ENCODE peak calls at places on chromosome 16, in four cellular contexts. L is OCI-LY7, P is cardiac muscle cell, W is tibial nerve. N is an unnamed sample. For H3K4me1, the result is how much of the 10 kb centered on the place peaks cover.

GRCh38 chr16:87563714-87564523 is 38.4 kb upstream of the JPH3 start:
- DNase-seq in L (no peak), P (no peak), W (no peak), N (no peak)

GRCh38 chr16:57938936-57939871 is 31.7 kb downstream of the CNGB1 start:
- DNase-seq in P (peak), W (peak), L (no peak), N (peak)

GRCh38 chr16:25063865-25064264 is 47.7 kb upstream of the LCMT1 start:
- DNase-seq in L (no peak), W (no peak), P (peak), N (peak)

GRCh38 chr16:76970087-76970744 is 220.8 kb upstream of the MON1B start:
- DNase-seq in P (peak), L (no peak), W (no peak), N (no peak)

GRCh38 chr16:31347445-31347844 is 7.5 kb upstream of the ITGAX start:
- DNase-seq in L (no peak), W (no peak), P (no peak), N (no peak)

GRCh38 chr16:87216148-87216823 is 100.9 kb downstream of the C16orf95 start:
- DNase-seq in W (peak), L (no peak), P (no peak), N (no peak)

GRCh38 chr16:56042416-56042815 is 148.9 kb upstream of the GNAO1 start:
- DNase-seq in W (no peak), P (no peak), L (no peak), N (no peak)

GRCh38 chr16:31386157-31386984 is 6.8 kb upstream of the ITGAD start:
- DNase-seq in W (no peak), P (peak), L (no peak), N (no peak)

GRCh38 chr16:46690281-46691178 is 1.1 kb downstream of the ORC6 start:
- DNase-seq in P (peak), L (peak), W (no peak), N (no peak)

GRCh38 chr16:14405611-14406537 is 224.2 kb downstream of the PARN start:
- DNase-seq in W (no peak), L (peak), P (no peak), N (peak)

GRCh38 chr16:23252310-23252709 is 49.8 kb upstream of the SCNN1B start:
- DNase-seq in P (no peak), L (no peak), W (no peak), N (no peak)

DNA sequence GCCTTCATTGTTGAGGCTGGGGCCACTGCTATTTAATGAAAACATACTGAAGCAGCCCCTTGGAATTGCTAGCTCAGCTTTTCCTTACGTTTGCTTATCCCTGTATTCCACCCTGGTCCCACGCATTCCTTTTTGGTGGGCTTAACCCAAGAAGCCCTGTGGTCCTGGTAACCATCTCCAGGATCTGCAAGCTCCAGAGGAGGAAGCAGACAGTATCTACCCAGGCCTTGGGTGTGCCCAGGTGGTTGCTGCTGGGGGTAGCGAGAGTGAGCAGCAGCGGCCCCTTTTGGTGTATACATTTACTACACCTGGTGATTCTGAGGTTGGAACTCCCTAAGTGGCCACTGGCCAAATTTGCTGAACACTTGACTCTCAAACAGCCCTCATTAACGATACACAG is 97.7 kb downstream of the CBLN1 start:
- DNase-seq in L (peak), P (no peak), W (no peak), N (no peak)
- TF ChIP-seq CTCF in L (peak), P (no peak), W (no peak), N (peak)

DNA sequence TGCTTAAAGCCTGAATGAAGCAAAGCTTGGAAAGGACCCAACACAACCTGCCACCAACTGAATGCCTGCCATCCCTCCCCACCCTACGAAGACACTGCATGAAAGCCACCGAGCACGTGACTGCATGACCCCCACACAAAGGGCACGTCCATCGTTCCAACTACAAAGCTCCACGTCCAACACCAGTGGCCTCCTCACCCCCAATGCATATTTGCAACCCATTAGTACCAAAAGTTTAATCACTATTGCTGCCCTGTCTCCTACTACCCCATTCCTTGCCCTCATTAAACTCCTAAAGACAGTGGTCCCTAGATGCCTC is 43.4 kb downstream of the ANKRD11 start:
- DNase-seq in L (no peak), W (no peak), P (no peak), N (no peak)
- H3K4me1 ChIP-seq in L (half or more), W (half or more), P (half or more), N (half or more)

DNA sequence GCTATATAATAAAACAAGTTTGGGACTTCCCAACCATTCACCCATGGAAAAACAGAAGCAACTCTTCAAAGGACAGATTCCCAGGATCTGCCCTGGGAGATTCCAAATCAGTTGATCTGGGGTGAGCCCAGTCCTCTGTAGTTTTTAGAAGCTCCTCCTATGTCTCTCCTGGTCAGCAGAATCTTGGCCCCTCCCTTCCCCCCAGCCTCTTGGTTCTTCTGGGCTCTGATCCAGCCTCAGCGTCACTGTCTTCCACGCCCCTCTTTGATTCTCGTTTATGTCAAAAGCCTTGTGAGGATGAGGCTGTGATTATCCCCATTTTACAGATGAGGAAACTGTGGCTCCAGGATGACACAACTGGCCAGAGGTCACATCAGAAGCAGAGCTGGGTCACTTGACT is 903 bp upstream of the CDH5 start:
- DNase-seq in W (peak), P (peak), L (no peak), N (peak)
- H3K4me3 ChIP-seq in W (no peak), P (no peak), L (no peak), N (no peak)

GRCh38 chr16:8804313-8804712 is 6.7 kb downstream of the PMM2 start:
- DNase-seq in L (no peak), P (no peak), W (no peak), N (no peak)
- TF ChIP-seq CTCF in L (no peak), P (no peak), W (no peak), N (no peak)

GRCh38 chr16:17420821-17421220 is 49.9 kb downstream of the XYLT1 start:
- DNase-seq in L (no peak), W (no peak), P (no peak), N (no peak)

GRCh38 chr16:17423195-17423594 is 47.6 kb downstream of the XYLT1 start:
- DNase-seq in P (no peak), W (no peak), L (no peak), N (no peak)

GRCh38 chr16:17419266-17419665 is 51.5 kb downstream of the XYLT1 start:
- DNase-seq in W (no peak), P (no peak), L (no peak), N (no peak)

GRCh38 chr16:17426451-17426850 is 44.3 kb downstream of the XYLT1 start:
- DNase-seq in L (no peak), P (no peak), W (no peak), N (no peak)

DNA sequence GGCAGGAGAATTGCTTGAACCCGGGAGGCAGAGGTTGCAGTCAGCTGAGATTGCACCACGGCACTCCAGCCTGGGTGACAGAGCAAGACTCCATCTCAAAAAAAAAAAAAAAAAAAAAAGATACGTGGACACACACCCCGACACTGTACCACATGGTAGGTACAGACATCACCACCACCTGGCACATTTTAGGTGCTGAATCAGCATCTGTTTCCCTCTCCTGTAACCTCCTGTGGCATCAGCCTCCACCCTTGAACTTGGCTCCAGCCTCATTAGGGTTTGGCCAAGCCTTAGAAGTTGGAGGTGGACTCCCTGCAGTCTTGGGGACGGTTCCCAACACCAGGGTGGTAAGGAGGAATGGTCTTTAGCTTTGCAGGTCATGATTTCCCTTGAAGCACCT is 46.0 kb downstream of the XYLT1 start:
- DNase-seq in P (no peak), L (no peak), W (no peak), N (no peak)
- H3K4me1 ChIP-seq in P (under half), L (under half), W (under half), N (under half)

DNA sequence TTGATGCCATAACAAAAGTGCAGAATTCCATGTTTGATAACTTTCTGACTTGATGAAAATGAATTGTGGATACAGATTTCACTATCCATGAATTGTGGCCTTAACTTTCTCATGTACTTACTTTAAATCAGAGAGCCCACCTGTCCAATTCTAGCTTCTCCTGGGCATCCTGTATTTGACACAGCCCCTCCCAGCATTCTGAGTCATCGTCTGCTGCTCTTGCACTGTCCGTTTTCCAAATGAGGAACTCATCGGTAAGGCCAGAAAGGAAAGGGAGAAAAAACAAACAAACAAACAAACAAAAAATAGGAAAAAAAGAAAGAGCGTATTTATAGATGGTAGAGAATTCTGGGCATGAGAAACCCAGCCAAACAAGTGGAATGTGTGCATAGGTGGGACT is 361.6 kb downstream of the WWOX start:
- DNase-seq in W (no peak), L (no peak), P (no peak), N (no peak)
- H3K4me3 ChIP-seq in W (no peak), L (no peak), P (no peak), N (no peak)

DNA sequence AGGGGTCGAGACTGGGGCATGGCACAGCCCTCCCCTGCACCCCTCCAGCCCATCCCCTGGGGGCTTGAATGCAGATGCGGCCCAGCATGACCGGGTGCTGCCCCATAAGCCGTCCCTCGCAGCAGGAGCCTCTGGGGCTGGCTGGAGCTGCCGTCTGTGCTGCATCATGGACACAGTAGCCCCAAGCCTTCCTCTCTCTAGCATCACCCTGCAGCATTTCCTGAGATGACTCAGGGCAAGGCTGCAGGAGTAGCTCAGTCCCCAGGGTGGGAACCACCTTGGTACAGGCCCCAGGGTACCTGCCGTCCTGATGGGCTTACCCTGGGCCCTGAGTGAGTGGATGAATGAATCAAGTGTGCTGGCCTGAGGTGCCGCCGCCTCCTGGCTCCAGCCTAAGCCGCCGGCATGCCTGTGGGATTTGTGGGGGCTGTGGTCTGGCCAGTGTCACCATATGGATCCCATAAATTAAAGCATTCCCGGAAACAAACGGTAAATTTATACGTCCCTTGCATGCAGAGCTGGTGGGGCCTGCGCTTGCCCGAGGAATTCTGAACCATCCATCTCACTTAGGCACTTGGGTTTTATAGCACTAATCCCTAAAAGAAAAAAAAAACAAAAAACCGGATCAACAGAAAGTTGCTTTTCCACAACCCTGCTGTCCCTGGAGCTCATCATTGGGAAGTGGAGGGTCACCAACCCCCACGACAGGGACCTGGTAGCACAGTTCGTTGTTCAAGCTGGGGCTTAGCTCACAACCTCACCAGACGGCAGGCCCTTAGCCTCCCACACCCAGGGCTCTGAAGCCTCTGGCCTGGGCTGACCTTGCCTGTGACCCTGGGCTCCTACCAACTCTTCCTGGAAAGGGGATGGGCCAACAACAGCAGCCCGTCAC is 242.6 kb upstream of the CIBAR2 start:
- DNase-seq in W (no peak), L (no peak), P (peak), N (no peak)
- TF ChIP-seq CTCF in W (no peak), L (no peak), P (no peak), N (no peak)

GRCh38 chr16:29808219-29808900 is 2.0 kb downstream of the MAZ start:
- DNase-seq in L (no peak), P (no peak), W (no peak), N (no peak)
- H3K4me1 ChIP-seq in L (half or more), P (under half), W (half or more), N (under half)